ENCODE peak calls at places on chromosomes 5 and 9, in seven cellular contexts. One of them, this sample, is unnamed.

GRCh38 chr9:89278997-89279739 is 31.8 kb upstream of the CKS2 start:
- DNase-seq in GM04504: peak
- DNase-seq in NCI-H748 treated with DMSO at 0.1 percent for 48 hours: peak
- DNase-seq in osteocyte: no peak
- DNase-seq in Jurkat, Clone E6-1: peak
- DNase-seq in activated T-cell treated with anti-CD3 and anti-CD28 coated beads for 48 hours: no peak
- DNase-seq in GM12865: peak
- DNase-seq in this sample: no peak

GRCh38 chr9:28866951-28867350 is 1293.7 kb upstream of the C9orf72 start:
- DNase-seq in GM04504: no peak
- DNase-seq in NCI-H748 treated with DMSO at 0.1 percent for 48 hours: no peak
- DNase-seq in osteocyte: no peak
- DNase-seq in Jurkat, Clone E6-1: no peak
- DNase-seq in activated T-cell treated with anti-CD3 and anti-CD28 coated beads for 48 hours: no peak
- DNase-seq in GM12865: no peak
- DNase-seq in this sample: no peak

GRCh38 chr9:134834217-134834956 is 46.2 kb upstream of the FCN2 start:
- DNase-seq in GM04504: no peak
- DNase-seq in NCI-H748 treated with DMSO at 0.1 percent for 48 hours: no peak
- DNase-seq in osteocyte: no peak
- DNase-seq in Jurkat, Clone E6-1: no peak
- DNase-seq in activated T-cell treated with anti-CD3 and anti-CD28 coated beads for 48 hours: no peak
- DNase-seq in GM12865: no peak
- DNase-seq in this sample: no peak

GRCh38 chr9:89606567-89607311 is 1.9 kb downstream of the GADD45G start:
- DNase-seq in GM04504: no peak
- DNase-seq in NCI-H748 treated with DMSO at 0.1 percent for 48 hours: peak
- DNase-seq in osteocyte: no peak
- DNase-seq in Jurkat, Clone E6-1: no peak
- DNase-seq in activated T-cell treated with anti-CD3 and anti-CD28 coated beads for 48 hours: peak
- DNase-seq in GM12865: no peak
- DNase-seq in this sample: peak

GRCh38 chr5:112892776-112893175 is 29.3 kb downstream of the REEP5 start:
- DNase-seq in GM04504: no peak
- DNase-seq in NCI-H748 treated with DMSO at 0.1 percent for 48 hours: no peak
- DNase-seq in osteocyte: no peak
- DNase-seq in Jurkat, Clone E6-1: no peak
- DNase-seq in activated T-cell treated with anti-CD3 and anti-CD28 coated beads for 48 hours: no peak
- DNase-seq in GM12865: no peak
- DNase-seq in this sample: no peak

GRCh38 chr5:119355636-119356383 is at the start of gene TNFAIP8:
- DNase-seq in GM04504: no peak
- DNase-seq in NCI-H748 treated with DMSO at 0.1 percent for 48 hours: no peak
- DNase-seq in osteocyte: no peak
- DNase-seq in Jurkat, Clone E6-1: no peak
- DNase-seq in activated T-cell treated with anti-CD3 and anti-CD28 coated beads for 48 hours: peak
- DNase-seq in GM12865: peak
- DNase-seq in this sample: peak

GRCh38 chr9:89138463-89139390 is 39.9 kb downstream of the SHC3 start:
- DNase-seq in GM04504: no peak
- DNase-seq in NCI-H748 treated with DMSO at 0.1 percent for 48 hours: no peak
- DNase-seq in osteocyte: no peak
- DNase-seq in Jurkat, Clone E6-1: no peak
- DNase-seq in activated T-cell treated with anti-CD3 and anti-CD28 coated beads for 48 hours: no peak
- DNase-seq in GM12865: no peak
- DNase-seq in this sample: no peak

GRCh38 chr9:121638901-121639592 is 12.4 kb upstream of the DAB2IP start:
- DNase-seq in GM04504: no peak
- DNase-seq in NCI-H748 treated with DMSO at 0.1 percent for 48 hours: no peak
- DNase-seq in osteocyte: no peak
- DNase-seq in Jurkat, Clone E6-1: no peak
- DNase-seq in activated T-cell treated with anti-CD3 and anti-CD28 coated beads for 48 hours: no peak
- DNase-seq in GM12865: no peak
- DNase-seq in this sample: no peak

GRCh38 chr9:35335164-35335563 is 154.7 kb upstream of the RUSC2 start:
- DNase-seq in GM04504: no peak
- DNase-seq in NCI-H748 treated with DMSO at 0.1 percent for 48 hours: no peak
- DNase-seq in osteocyte: no peak
- DNase-seq in Jurkat, Clone E6-1: no peak
- DNase-seq in activated T-cell treated with anti-CD3 and anti-CD28 coated beads for 48 hours: no peak
- DNase-seq in GM12865: no peak
- DNase-seq in this sample: no peak

GRCh38 chr5:6396836-6397535 is 18.6 kb upstream of the MED10 start:
- DNase-seq in GM04504: no peak
- DNase-seq in NCI-H748 treated with DMSO at 0.1 percent for 48 hours: no peak
- DNase-seq in osteocyte: peak
- DNase-seq in Jurkat, Clone E6-1: no peak
- DNase-seq in activated T-cell treated with anti-CD3 and anti-CD28 coated beads for 48 hours: no peak
- DNase-seq in GM12865: no peak
- DNase-seq in this sample: peak

GRCh38 chr5:22938373-22938772 is 85.2 kb upstream of the CDH12 start:
- DNase-seq in GM04504: no peak
- DNase-seq in NCI-H748 treated with DMSO at 0.1 percent for 48 hours: no peak
- DNase-seq in osteocyte: no peak
- DNase-seq in Jurkat, Clone E6-1: no peak
- DNase-seq in activated T-cell treated with anti-CD3 and anti-CD28 coated beads for 48 hours: no peak
- DNase-seq in GM12865: no peak
- DNase-seq in this sample: no peak

GRCh38 chr5:126909856-126910255 is 120.5 kb downstream of the MARCHF3 start:
- DNase-seq in GM04504: no peak
- DNase-seq in NCI-H748 treated with DMSO at 0.1 percent for 48 hours: no peak
- DNase-seq in osteocyte: no peak
- DNase-seq in Jurkat, Clone E6-1: no peak
- DNase-seq in activated T-cell treated with anti-CD3 and anti-CD28 coated beads for 48 hours: no peak
- DNase-seq in GM12865: no peak
- DNase-seq in this sample: no peak

GRCh38 chr5:170546257-170546656 is 42.4 kb downstream of the KCNIP1 start:
- DNase-seq in GM04504: no peak
- DNase-seq in NCI-H748 treated with DMSO at 0.1 percent for 48 hours: no peak
- DNase-seq in osteocyte: no peak
- DNase-seq in Jurkat, Clone E6-1: no peak
- DNase-seq in activated T-cell treated with anti-CD3 and anti-CD28 coated beads for 48 hours: no peak
- DNase-seq in GM12865: no peak
- DNase-seq in this sample: no peak

GRCh38 chr5:178296066-178296465 is 63.5 kb upstream of the PHYKPL start:
- DNase-seq in GM04504: no peak
- DNase-seq in NCI-H748 treated with DMSO at 0.1 percent for 48 hours: no peak
- DNase-seq in osteocyte: no peak
- DNase-seq in Jurkat, Clone E6-1: no peak
- DNase-seq in activated T-cell treated with anti-CD3 and anti-CD28 coated beads for 48 hours: no peak
- DNase-seq in GM12865: no peak
- DNase-seq in this sample: peak

GRCh38 chr9:69943146-69943545 is 100.5 kb upstream of the MAMDC2 start:
- DNase-seq in GM04504: no peak
- DNase-seq in NCI-H748 treated with DMSO at 0.1 percent for 48 hours: no peak
- DNase-seq in osteocyte: no peak
- DNase-seq in Jurkat, Clone E6-1: no peak
- DNase-seq in activated T-cell treated with anti-CD3 and anti-CD28 coated beads for 48 hours: no peak
- DNase-seq in GM12865: no peak
- DNase-seq in this sample: no peak

GRCh38 chr5:94670726-94671125 is 52.3 kb downstream of the SLF1 start:
- DNase-seq in GM04504: no peak
- DNase-seq in NCI-H748 treated with DMSO at 0.1 percent for 48 hours: no peak
- DNase-seq in osteocyte: no peak
- DNase-seq in Jurkat, Clone E6-1: no peak
- DNase-seq in activated T-cell treated with anti-CD3 and anti-CD28 coated beads for 48 hours: no peak
- DNase-seq in GM12865: no peak
- DNase-seq in this sample: no peak

GRCh38 chr9:98570663-98571440 is 137.9 kb downstream of the GABBR2 start:
- DNase-seq in GM04504: no peak
- DNase-seq in NCI-H748 treated with DMSO at 0.1 percent for 48 hours: no peak
- DNase-seq in osteocyte: peak
- DNase-seq in Jurkat, Clone E6-1: peak
- DNase-seq in activated T-cell treated with anti-CD3 and anti-CD28 coated beads for 48 hours: no peak
- DNase-seq in GM12865: no peak
- DNase-seq in this sample: no peak

GRCh38 chr5:132747693-132748440 is 641 bp downstream of the CCNI2 start:
- DNase-seq in GM04504: no peak
- DNase-seq in NCI-H748 treated with DMSO at 0.1 percent for 48 hours: no peak
- DNase-seq in osteocyte: no peak
- DNase-seq in Jurkat, Clone E6-1: no peak
- DNase-seq in activated T-cell treated with anti-CD3 and anti-CD28 coated beads for 48 hours: peak
- DNase-seq in GM12865: peak
- DNase-seq in this sample: no peak

GRCh38 chr5:158658439-158659230 is 441.1 kb downstream of the EBF1 start:
- DNase-seq in GM04504: no peak
- DNase-seq in NCI-H748 treated with DMSO at 0.1 percent for 48 hours: no peak
- DNase-seq in osteocyte: no peak
- DNase-seq in Jurkat, Clone E6-1: no peak
- DNase-seq in activated T-cell treated with anti-CD3 and anti-CD28 coated beads for 48 hours: no peak
- DNase-seq in GM12865: no peak
- DNase-seq in this sample: no peak

GRCh38 chr9:130666393-130667116 is 2.2 kb downstream of the PRDM12 start:
- DNase-seq in GM04504: no peak
- DNase-seq in NCI-H748 treated with DMSO at 0.1 percent for 48 hours: no peak
- DNase-seq in osteocyte: no peak
- DNase-seq in Jurkat, Clone E6-1: no peak
- DNase-seq in activated T-cell treated with anti-CD3 and anti-CD28 coated beads for 48 hours: no peak
- DNase-seq in GM12865: no peak
- DNase-seq in this sample: no peak

GRCh38 chr9:73979894-73980264 is 517.3 kb upstream of the RORB start:
- DNase-seq in GM04504: no peak
- DNase-seq in NCI-H748 treated with DMSO at 0.1 percent for 48 hours: peak
- DNase-seq in osteocyte: no peak
- DNase-seq in Jurkat, Clone E6-1: no peak
- DNase-seq in activated T-cell treated with anti-CD3 and anti-CD28 coated beads for 48 hours: no peak
- DNase-seq in GM12865: no peak
- DNase-seq in this sample: no peak

GRCh38 chr9:121976751-121977150 is 116.4 kb downstream of the TTLL11 start:
- DNase-seq in GM04504: no peak
- DNase-seq in NCI-H748 treated with DMSO at 0.1 percent for 48 hours: no peak
- DNase-seq in osteocyte: no peak
- DNase-seq in Jurkat, Clone E6-1: no peak
- DNase-seq in activated T-cell treated with anti-CD3 and anti-CD28 coated beads for 48 hours: no peak
- DNase-seq in GM12865: no peak
- DNase-seq in this sample: no peak

GRCh38 chr5:115557667-115558387 is 13.3 kb upstream of the FEM1C start:
- DNase-seq in GM04504: no peak
- DNase-seq in NCI-H748 treated with DMSO at 0.1 percent for 48 hours: no peak
- DNase-seq in osteocyte: no peak
- DNase-seq in Jurkat, Clone E6-1: no peak
- DNase-seq in activated T-cell treated with anti-CD3 and anti-CD28 coated beads for 48 hours: no peak
- DNase-seq in GM12865: no peak
- DNase-seq in this sample: no peak

GRCh38 chr5:40486437-40487270 is 193.1 kb upstream of the PTGER4 start:
- DNase-seq in GM04504: no peak
- DNase-seq in NCI-H748 treated with DMSO at 0.1 percent for 48 hours: no peak
- DNase-seq in osteocyte: no peak
- DNase-seq in Jurkat, Clone E6-1: peak
- DNase-seq in activated T-cell treated with anti-CD3 and anti-CD28 coated beads for 48 hours: peak
- DNase-seq in GM12865: peak
- DNase-seq in this sample: no peak

GRCh38 chr9:81266086-81266485 is 423.3 kb downstream of the TLE1 start:
- DNase-seq in GM04504: no peak
- DNase-seq in NCI-H748 treated with DMSO at 0.1 percent for 48 hours: no peak
- DNase-seq in osteocyte: no peak
- DNase-seq in Jurkat, Clone E6-1: no peak
- DNase-seq in activated T-cell treated with anti-CD3 and anti-CD28 coated beads for 48 hours: no peak
- DNase-seq in GM12865: no peak
- DNase-seq in this sample: no peak

GRCh38 chr9:136769710-136770191 is 5.4 kb upstream of the LCN15 start:
- DNase-seq in GM04504: no peak
- DNase-seq in NCI-H748 treated with DMSO at 0.1 percent for 48 hours: peak
- DNase-seq in osteocyte: no peak
- DNase-seq in Jurkat, Clone E6-1: no peak
- DNase-seq in activated T-cell treated with anti-CD3 and anti-CD28 coated beads for 48 hours: peak
- DNase-seq in GM12865: peak
- DNase-seq in this sample: no peak

GRCh38 chr9:136091582-136092352 is 3.3 kb downstream of the NACC2 start:
- DNase-seq in GM04504: no peak
- DNase-seq in NCI-H748 treated with DMSO at 0.1 percent for 48 hours: no peak
- DNase-seq in osteocyte: no peak
- DNase-seq in Jurkat, Clone E6-1: no peak
- DNase-seq in activated T-cell treated with anti-CD3 and anti-CD28 coated beads for 48 hours: no peak
- DNase-seq in GM12865: no peak
- DNase-seq in this sample: no peak

GRCh38 chr9:125810161-125810560 is 63.0 kb downstream of the PBX3 start:
- DNase-seq in GM04504: no peak
- DNase-seq in NCI-H748 treated with DMSO at 0.1 percent for 48 hours: no peak
- DNase-seq in osteocyte: no peak
- DNase-seq in Jurkat, Clone E6-1: no peak
- DNase-seq in activated T-cell treated with anti-CD3 and anti-CD28 coated beads for 48 hours: no peak
- DNase-seq in GM12865: no peak
- DNase-seq in this sample: no peak

GRCh38 chr5:50711280-50711679 is 44.8 kb downstream of the PARP8 start:
- DNase-seq in GM04504: no peak
- DNase-seq in NCI-H748 treated with DMSO at 0.1 percent for 48 hours: no peak
- DNase-seq in osteocyte: no peak
- DNase-seq in Jurkat, Clone E6-1: peak
- DNase-seq in activated T-cell treated with anti-CD3 and anti-CD28 coated beads for 48 hours: peak
- DNase-seq in GM12865: peak
- DNase-seq in this sample: no peak

GRCh38 chr5:53045263-53045662 is 56.1 kb downstream of the ITGA2 start:
- DNase-seq in GM04504: no peak
- DNase-seq in NCI-H748 treated with DMSO at 0.1 percent for 48 hours: no peak
- DNase-seq in osteocyte: no peak
- DNase-seq in Jurkat, Clone E6-1: no peak
- DNase-seq in activated T-cell treated with anti-CD3 and anti-CD28 coated beads for 48 hours: no peak
- DNase-seq in GM12865: no peak
- DNase-seq in this sample: no peak

GRCh38 chr9:130707225-130707976 is 13.8 kb downstream of the EXOSC2 start:
- DNase-seq in GM04504: no peak
- DNase-seq in NCI-H748 treated with DMSO at 0.1 percent for 48 hours: peak
- DNase-seq in osteocyte: no peak
- DNase-seq in Jurkat, Clone E6-1: peak
- DNase-seq in activated T-cell treated with anti-CD3 and anti-CD28 coated beads for 48 hours: no peak
- DNase-seq in GM12865: peak
- DNase-seq in this sample: no peak

GRCh38 chr9:38227061-38227540 is 158.1 kb upstream of the SHB start:
- DNase-seq in GM04504: peak
- DNase-seq in NCI-H748 treated with DMSO at 0.1 percent for 48 hours: peak
- DNase-seq in osteocyte: peak
- DNase-seq in Jurkat, Clone E6-1: peak
- DNase-seq in activated T-cell treated with anti-CD3 and anti-CD28 coated beads for 48 hours: peak
- DNase-seq in GM12865: peak
- DNase-seq in this sample: no peak

GRCh38 chr5:82278711-82279370 is 687 bp upstream of the RPS23 start:
- DNase-seq in GM04504: no peak
- DNase-seq in NCI-H748 treated with DMSO at 0.1 percent for 48 hours: no peak
- DNase-seq in osteocyte: no peak
- DNase-seq in Jurkat, Clone E6-1: no peak
- DNase-seq in activated T-cell treated with anti-CD3 and anti-CD28 coated beads for 48 hours: no peak
- DNase-seq in GM12865: no peak
- DNase-seq in this sample: no peak

GRCh38 chr5:140114341-140115185 is 654 bp downstream of the PURA start:
- DNase-seq in GM04504: no peak
- DNase-seq in NCI-H748 treated with DMSO at 0.1 percent for 48 hours: peak
- DNase-seq in osteocyte: peak
- DNase-seq in Jurkat, Clone E6-1: no peak
- DNase-seq in activated T-cell treated with anti-CD3 and anti-CD28 coated beads for 48 hours: peak
- DNase-seq in GM12865: peak
- DNase-seq in this sample: peak

GRCh38 chr5:83151821-83152220 is 74.5 kb downstream of the XRCC4 start:
- DNase-seq in GM04504: no peak
- DNase-seq in NCI-H748 treated with DMSO at 0.1 percent for 48 hours: no peak
- DNase-seq in osteocyte: no peak
- DNase-seq in Jurkat, Clone E6-1: no peak
- DNase-seq in activated T-cell treated with anti-CD3 and anti-CD28 coated beads for 48 hours: no peak
- DNase-seq in GM12865: no peak
- DNase-seq in this sample: no peak

GRCh38 chr9:86563350-86563749 is 209.1 kb upstream of the TUT7 start:
- DNase-seq in GM04504: peak
- DNase-seq in NCI-H748 treated with DMSO at 0.1 percent for 48 hours: no peak
- DNase-seq in osteocyte: no peak
- DNase-seq in Jurkat, Clone E6-1: peak
- DNase-seq in activated T-cell treated with anti-CD3 and anti-CD28 coated beads for 48 hours: no peak
- DNase-seq in GM12865: no peak
- DNase-seq in this sample: no peak